ENCODE peak calls at places on chromosome 4, in six cellular contexts. T is neural crest cell; Y is stimulated activated naive B cell treated with anti-CD40 and anti-IgM and Interleukin-4, amounts not matched to agents 10 μg/mL and 1 μg/mL and 100 μg/mL, for 72 hours; N is colonic mucosa; X is left colon; Q is uterus. Z is an unnamed sample.

GRCh38 chr4:52926575-52926974 is 64.5 kb downstream of the RASL11B start:
- DNase-seq in T (no peak), Y (no peak), N (no peak), X (no peak), Q (no peak), Z (no peak)

GRCh38 chr4:169215656-169216055 is 55.1 kb downstream of the SH3RF1 start:
- DNase-seq in T (no peak), Y (no peak), N (no peak), X (no peak), Q (no peak), Z (no peak)

GRCh38 chr4:94802091-94802490 is 44.3 kb downstream of the BMPR1B start:
- DNase-seq in T (no peak), Y (no peak), N (no peak), X (no peak), Q (no peak), Z (no peak)

GRCh38 chr4:158013858-158014257 is 159.0 kb downstream of the GASK1B start:
- DNase-seq in T (no peak), Y (no peak), N (no peak), X (no peak), Q (no peak), Z (peak)

GRCh38 chr4:7402526-7402925 is 32.2 kb downstream of the PSAPL1 start:
- DNase-seq in T (no peak), Y (no peak), N (no peak), X (no peak), Q (no peak), Z (peak)

GRCh38 chr4:179472164-179472563 is 2029.9 kb upstream of the AGA start:
- DNase-seq in T (no peak), Y (no peak), N (no peak), X (no peak), Q (no peak), Z (no peak)

GRCh38 chr4:3482707-3483106 is 19.6 kb downstream of the DOK7 start:
- DNase-seq in T (no peak), Y (no peak), N (no peak), X (no peak), Q (no peak), Z (no peak)

GRCh38 chr4:158519226-158519625 is 2.5 kb upstream of the RXFP1 start:
- DNase-seq in T (no peak), Y (no peak), N (no peak), X (no peak), Q (no peak), Z (no peak)

GRCh38 chr4:180285796-180286195 is 1957.4 kb upstream of the TENM3 start:
- DNase-seq in T (no peak), Y (no peak), N (no peak), X (no peak), Q (no peak), Z (no peak)

GRCh38 chr4:75633846-75634245 is 3.5 kb upstream of the CDKL2 start:
- DNase-seq in T (no peak), Y (no peak), N (no peak), X (no peak), Q (no peak), Z (peak)

GRCh38 chr4:70571772-70572171 is 20.3 kb upstream of the AMBN start:
- DNase-seq in T (no peak), Y (no peak), N (no peak), X (no peak), Q (no peak), Z (no peak)

GRCh38 chr4:169314906-169315305 is 44.1 kb upstream of the SH3RF1 start:
- DNase-seq in T (no peak), Y (no peak), N (peak), X (peak), Q (peak), Z (peak)

GRCh38 chr4:9143421-9144080 is 26.7 kb upstream of the FAM90A26 start:
- DNase-seq in T (no peak), Y (no peak), N (peak), X (no peak), Q (no peak), Z (no peak)

Z was measured in NCI-H226.